ENCODE peak calls at places on chromosome 17, in four cellular contexts. P is colonic mucosa, C is cardiac fibroblast, F is natural killer cell. E is an unnamed sample.

GRCh38 chr17:65595071-65595655 is 33.7 kb upstream of the AXIN2 start:
- DNase-seq in F (no peak), C (peak; percentile 6), P (no peak), E (no peak)

GRCh38 chr17:34393401-34393800 is 30.4 kb upstream of the CCL1 start:
- DNase-seq in F (no peak), P (no peak), C (no peak), E (no peak)

GRCh38 chr17:64622931-64623654 is 39.0 kb downstream of the SMURF2 start:
- DNase-seq in P (no peak), C (peak; percentile 73), F (no peak), E (no peak)

GRCh38 chr17:82297280-82297803 is 20.1 kb downstream of the CD7 start:
- DNase-seq in P (peak; percentile 75), C (peak; percentile 88), F (peak; percentile 89), E (no peak)

GRCh38 chr17:7483238-7484066 is 714 bp upstream of the POLR2A start:
- DNase-seq in F (peak; percentile 92), P (peak; percentile 93), C (peak; percentile 97), E (peak; percentile 87)

GRCh38 chr17:40551874-40552768 is 13.2 kb downstream of the CCR7 start:
- DNase-seq in F (peak; percentile 9), P (peak; percentile 27), C (peak; percentile 91), E (peak; percentile 42)

GRCh38 chr17:27323538-27324212 is 29.8 kb downstream of the WSB1 start:
- DNase-seq in C (peak; percentile 94), F (no peak), P (peak; percentile 93), E (no peak)

GRCh38 chr17:56815711-56816110 is 18.0 kb downstream of the C17orf67 start:
- DNase-seq in F (no peak), P (no peak), C (peak; percentile 37), E (no peak)

GRCh38 chr17:60525347-60525623 is 757 bp downstream of the APPBP2 start:
- DNase-seq in P (peak; percentile 44), F (no peak), C (peak; percentile 31), E (no peak)

GRCh38 chr17:10614536-10615155 is 42.5 kb downstream of the MYH3 start:
- DNase-seq in C (peak; percentile 73), P (peak; percentile 49), F (no peak), E (no peak)

GRCh38 chr17:17902877-17903276 is 66.1 kb upstream of the SREBF1 start:
- DNase-seq in F (no peak), P (no peak), C (no peak), E (no peak)

GRCh38 chr17:5595831-5596230 is 11.5 kb upstream of the NLRP1 start:
- DNase-seq in P (no peak), C (no peak), F (no peak), E (peak; percentile 32)

GRCh38 chr17:33290156-33290697 is 2.9 kb downstream of the ASIC2 start:
- DNase-seq in P (no peak), C (no peak), F (no peak), E (no peak)

GRCh38 chr17:50148226-50149098 is 2.0 kb downstream of the PPP1R9B start:
- DNase-seq in C (peak; percentile 55), F (peak; percentile 43), P (peak; percentile 79), E (no peak)

GRCh38 chr17:64706224-64707076 is 44.3 kb upstream of the SMURF2 start:
- DNase-seq in C (no peak), P (peak; percentile 44), F (no peak), E (no peak)

DNA sequence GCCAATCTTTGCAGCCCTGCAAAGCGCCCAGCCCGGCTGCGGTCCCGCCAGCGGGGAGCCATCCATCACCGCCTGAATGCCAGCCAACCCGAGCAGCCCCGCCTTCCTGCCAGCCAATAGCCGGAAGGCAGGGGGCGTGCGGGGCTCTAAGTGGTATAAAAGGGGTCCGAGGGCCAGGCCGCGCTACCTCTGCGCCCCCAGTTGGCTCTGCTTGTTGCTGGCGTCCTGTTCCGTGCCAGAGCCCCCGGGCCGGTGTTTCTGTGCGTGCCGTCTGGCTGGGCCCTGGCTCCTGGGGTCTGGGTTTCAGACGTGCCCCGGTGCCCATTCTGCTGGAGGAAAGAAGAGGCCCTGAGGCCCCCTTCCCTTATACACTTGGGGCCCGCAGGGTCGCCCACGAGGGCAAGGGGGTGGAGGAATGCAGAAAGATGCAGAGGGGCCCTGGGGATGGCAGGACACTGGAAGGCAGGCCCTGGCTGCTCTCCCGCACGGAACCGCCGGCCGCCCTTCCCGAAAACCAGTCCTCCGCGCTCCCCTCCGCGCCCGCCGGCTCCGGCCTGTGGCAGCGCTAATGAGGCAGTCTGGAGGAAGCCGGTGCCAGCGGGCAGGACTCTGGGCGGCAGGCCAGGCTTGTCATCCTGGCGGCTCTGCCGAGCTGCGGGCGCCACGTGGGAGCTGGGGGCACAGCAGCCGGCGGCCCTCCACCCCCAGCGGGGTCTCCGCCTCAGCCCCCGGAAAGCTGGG is 14.0 kb downstream of the COPZ2 start:
- DNase-seq in P (peak; percentile 86), C (peak; percentile 75), F (peak; percentile 34), E (peak; percentile 83)
- TF ChIP-seq CTCF in P (no peak), C (peak; percentile 21), F (no peak), E (no peak)

DNA sequence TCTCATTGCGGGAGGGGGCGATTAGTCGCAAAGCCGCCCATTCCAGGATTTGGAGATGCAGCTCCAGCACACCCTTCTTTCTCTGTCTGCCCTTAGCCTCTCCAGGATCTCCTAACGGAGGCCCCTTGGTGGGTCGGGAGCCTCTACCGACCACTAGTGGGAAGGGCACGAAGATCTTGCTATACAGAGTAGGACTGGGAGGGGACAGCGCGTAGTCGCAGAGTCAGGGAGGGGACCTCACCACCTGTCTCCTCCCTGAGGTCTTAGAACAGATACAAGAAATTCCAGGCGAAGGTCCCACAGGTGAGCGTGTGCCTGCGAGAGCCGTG is 569 bp upstream of the SMTNL2 start:
- DNase-seq in F (no peak), C (peak; percentile 25), P (no peak), E (no peak)
- TF ChIP-seq CTCF in F (no peak), C (peak; percentile 28), P (no peak), E (peak; percentile 74)

GRCh38 chr17:80371196-80371595 is 43.8 kb upstream of the ENDOV start:
- DNase-seq in F (no peak), C (no peak), P (no peak), E (no peak)
- TF ChIP-seq CTCF in F (no peak), C (no peak), P (no peak), E (no peak)

DNA sequence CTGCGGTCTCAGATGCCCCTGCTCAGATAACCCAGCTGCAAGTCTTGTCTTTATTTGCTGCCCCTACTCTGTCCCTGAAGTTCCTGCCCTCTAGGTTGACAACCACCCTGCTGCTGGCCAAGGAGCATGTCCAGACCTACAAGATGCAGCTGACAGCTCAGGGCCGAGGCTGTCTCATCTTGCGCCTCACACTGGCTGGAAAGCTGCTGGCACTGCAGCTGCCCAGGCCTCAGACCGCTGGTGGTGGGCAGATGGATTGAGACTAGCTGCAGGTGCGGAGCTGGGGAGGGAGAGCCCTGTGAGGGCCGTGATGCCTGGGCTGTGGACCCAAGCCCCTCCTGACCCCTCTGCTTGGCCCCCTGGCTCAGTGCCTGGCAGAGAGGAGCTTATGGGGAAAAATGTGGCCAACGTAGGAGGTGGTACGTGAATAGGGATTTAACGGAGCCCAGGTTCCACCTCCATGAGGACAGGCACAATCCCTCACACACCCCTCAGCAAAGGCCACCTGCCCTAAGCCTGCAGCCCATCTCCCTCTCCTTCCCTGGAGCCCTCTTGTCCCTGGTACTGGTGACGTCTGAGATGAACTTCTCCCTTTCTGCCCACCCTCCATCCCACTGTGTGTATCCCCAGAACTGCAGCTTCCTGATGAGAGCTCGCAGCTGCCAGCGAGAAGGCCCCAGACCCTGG is 8.3 kb upstream of the GALK1 start:
- DNase-seq in C (no peak), P (no peak), F (no peak), E (no peak)
- TF ChIP-seq CTCF in C (no peak), P (no peak), F (no peak), E (no peak)

E was measured in type B pancreatic cell.